ENCODE peak calls at places on chromosomes 4 and X, in four cellular contexts. B is H1, N is HepG2, D is GM12878. Z is an unnamed sample.

GRCh38 chr4:109848501-109848900 is 594 bp downstream of the LRIT3 start:
- DNase-seq in B (no peak), D (no peak), N (no peak), Z (no peak)

GRCh38 chr4:121936101-121936500 is 15.8 kb downstream of the TRPC3 start:
- DNase-seq in D (no peak), N (no peak), B (no peak), Z (no peak)

GRCh38 chr4:19936471-19936870 is 315.2 kb upstream of the SLIT2 start:
- DNase-seq in B (no peak), D (no peak), N (no peak), Z (no peak)

GRCh38 chr4:72397314-72397713 is 171.7 kb downstream of the ADAMTS3 start:
- DNase-seq in N (no peak), B (no peak), D (no peak), Z (no peak)

GRCh38 chr4:156992943-156993342 is 21.3 kb upstream of the PDGFC start:
- DNase-seq in B (no peak), N (no peak), D (no peak), Z (no peak)

GRCh38 chrX:129613596-129613995 is 41.2 kb downstream of the APLN start:
- DNase-seq in D (no peak), B (no peak), N (no peak), Z (no peak)

GRCh38 chr4:147985376-147985775 is 253.5 kb downstream of the ARHGAP10 start:
- DNase-seq in B (no peak), D (no peak), N (no peak), Z (no peak)

GRCh38 chr4:26839534-26839951 is 21.1 kb upstream of the STIM2 start:
- DNase-seq in D (no peak), N (no peak), B (no peak), Z (no peak)

GRCh38 chr4:170656506-170656905 is 566.8 kb upstream of the AADAT start:
- DNase-seq in N (no peak), D (no peak), B (no peak), Z (no peak)

GRCh38 chr4:83010522-83011318 is at the start of gene LIN54:
- DNase-seq in B (peak), D (no peak), N (peak), Z (no peak)

GRCh38 chr4:112170451-112170993 is 25.3 kb downstream of the FAM241A start:
- DNase-seq in B (no peak), N (peak), D (no peak), Z (no peak)

GRCh38 chr4:150600821-150601445 is 19.0 kb downstream of the MAB21L2 start:
- DNase-seq in N (no peak), B (no peak), D (no peak), Z (no peak)

GRCh38 chr4:100511906-100512305 is 5.9 kb downstream of the EMCN start:
- DNase-seq in N (no peak), B (no peak), D (no peak), Z (no peak)

GRCh38 chr4:100508691-100509090 is 9.1 kb downstream of the EMCN start:
- DNase-seq in B (no peak), N (no peak), D (no peak), Z (no peak)

GRCh38 chr4:100516225-100516624 is 1.6 kb downstream of the EMCN start:
- DNase-seq in D (no peak), B (no peak), N (no peak), Z (no peak)

GRCh38 chr4:100509386-100509785 is 8.4 kb downstream of the EMCN start:
- DNase-seq in N (no peak), B (no peak), D (no peak), Z (no peak)

DNA sequence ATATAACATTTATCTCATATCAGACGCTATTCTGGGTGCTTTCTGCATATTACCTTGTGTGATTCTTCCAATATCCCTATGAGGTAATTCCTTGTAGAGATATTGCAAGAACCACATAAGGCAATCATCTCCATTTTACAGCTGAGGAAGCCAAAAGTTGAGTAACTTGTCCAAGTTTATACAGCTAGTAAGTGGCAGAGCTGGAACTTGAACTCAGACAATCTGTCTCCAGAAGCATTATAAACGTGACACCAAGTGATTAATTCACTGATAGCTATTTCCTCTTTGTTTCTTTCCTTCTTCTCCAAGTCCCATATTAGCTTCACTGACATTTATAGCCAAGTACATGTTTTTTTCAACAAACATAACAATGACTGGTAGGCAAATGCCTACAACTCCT is 7.3 kb downstream of the EMCN start:
- DNase-seq in B (no peak), D (no peak), N (no peak), Z (no peak)
- TF ChIP-seq ZNF274 in B (no peak), D (no peak), N (no peak), Z (no peak)

GRCh38 chrX:69124108-69124507 is 41.1 kb downstream of the PJA1 start:
- DNase-seq in B (no peak), D (no peak), N (no peak), Z (no peak)
- TF ChIP-seq SUZ12 in B (no peak), D (no peak), N (no peak), Z (no peak)

GRCh38 chrX:153636716-153637115 is 10.3 kb upstream of the DUSP9 start:
- DNase-seq in N (no peak), D (no peak), B (no peak), Z (no peak)

GRCh38 chrX:153635388-153635787 is 11.6 kb upstream of the DUSP9 start:
- DNase-seq in D (no peak), N (no peak), B (no peak), Z (no peak)

GRCh38 chrX:153634832-153635231 is 12.2 kb upstream of the DUSP9 start:
- DNase-seq in B (no peak), D (no peak), N (no peak), Z (no peak)

GRCh38 chrX:153637121-153638040 is 9.6 kb upstream of the DUSP9 start:
- DNase-seq in D (no peak), B (no peak), N (peak), Z (no peak)

DNA sequence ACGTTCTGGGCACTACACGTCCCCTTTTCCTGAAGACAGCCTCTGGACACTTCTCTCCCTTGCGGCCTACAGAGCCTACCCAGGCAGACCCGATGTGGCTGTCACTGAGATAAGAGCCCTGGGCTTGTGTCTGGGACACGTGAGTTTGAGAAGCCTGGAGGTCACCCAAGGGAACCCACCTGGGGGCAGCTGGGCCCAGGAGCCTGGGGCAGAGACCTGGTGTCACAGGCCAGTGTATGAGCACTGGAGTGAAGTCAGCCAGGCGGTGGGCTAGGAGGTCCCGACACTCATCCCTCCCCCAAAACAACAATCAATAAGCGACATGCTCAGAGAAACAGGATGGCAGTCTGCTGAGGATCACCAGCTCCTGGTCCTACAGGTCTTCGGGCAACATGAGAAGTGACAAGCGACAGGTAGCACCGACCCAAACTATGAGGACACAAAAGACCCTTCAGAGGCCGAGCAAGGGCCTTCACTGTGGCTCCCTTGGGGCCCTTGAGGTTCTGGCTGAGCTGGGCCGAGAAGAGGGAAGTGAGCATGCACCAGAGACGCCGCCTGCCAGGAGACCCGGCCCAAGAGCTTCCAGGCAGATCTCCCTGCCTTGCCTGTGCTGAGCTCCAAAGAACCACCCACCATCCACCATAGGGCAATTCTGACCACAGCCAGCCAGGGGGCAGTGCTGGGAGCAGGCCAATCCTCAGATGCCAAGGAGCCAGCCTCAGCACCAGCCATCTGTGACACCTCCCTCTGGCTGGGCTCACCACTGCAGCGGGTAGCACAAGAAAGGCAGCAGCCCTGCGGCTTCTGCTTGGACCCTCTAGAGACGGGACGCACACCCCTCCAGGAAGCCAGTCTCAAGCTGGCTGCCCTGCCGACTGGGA is 11.0 kb upstream of the DUSP9 start:
- DNase-seq in N (peak), D (no peak), B (peak), Z (no peak)
- TF ChIP-seq ZNF274 in N (no peak), D (no peak), B (no peak), Z (no peak)

DNA sequence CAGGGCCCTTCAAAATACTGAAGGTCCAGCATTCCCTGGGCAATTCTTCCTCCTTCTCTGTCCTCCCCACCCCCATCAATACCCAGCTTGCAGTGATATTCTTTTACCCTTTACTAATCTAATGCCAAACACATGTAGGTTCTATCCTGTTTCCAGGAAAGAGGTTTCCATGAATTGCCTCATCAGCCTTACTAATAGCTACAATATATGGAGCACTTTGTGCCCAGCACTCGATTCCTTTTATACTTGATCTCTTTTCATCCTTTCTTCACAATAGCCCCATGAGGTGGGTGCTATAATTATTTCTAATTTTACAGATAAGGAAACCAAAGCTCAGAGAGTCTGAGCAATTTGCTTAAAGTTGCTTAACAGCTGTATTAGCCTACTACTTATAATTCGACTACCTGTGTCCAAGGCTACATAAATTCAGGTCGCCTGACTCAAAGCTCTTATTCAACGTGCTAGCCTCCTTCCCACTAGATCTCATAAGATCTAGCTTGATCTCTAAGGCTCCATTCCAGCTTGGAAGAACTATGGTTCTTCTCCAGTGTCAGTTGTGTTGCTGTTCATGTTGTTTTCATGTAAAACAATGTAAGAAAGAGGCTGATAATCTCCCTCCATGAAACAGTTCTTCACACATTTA is 229.6 kb upstream of the PGRMC2 start:
- DNase-seq in D (no peak), N (no peak), B (no peak), Z (no peak)
- TF ChIP-seq SUZ12 in D (no peak), N (no peak), B (no peak), Z (no peak)

GRCh38 chr4:3421470-3421869 is 20.3 kb upstream of the HGFAC start:
- DNase-seq in N (no peak), B (no peak), D (no peak), Z (no peak)

GRCh38 chr4:3422241-3422801 is 19.4 kb upstream of the HGFAC start:
- DNase-seq in B (no peak), D (no peak), N (no peak), Z (no peak)

GRCh38 chr4:3420956-3421355 is 20.8 kb upstream of the HGFAC start:
- DNase-seq in D (no peak), B (no peak), N (no peak), Z (no peak)

GRCh38 chr4:3419836-3420605 is 21.7 kb upstream of the HGFAC start:
- DNase-seq in N (no peak), B (no peak), D (no peak), Z (no peak)

GRCh38 chr4:3420606-3420955 is 21.2 kb upstream of the HGFAC start:
- DNase-seq in B (no peak), N (no peak), D (no peak), Z (no peak)
- TF ChIP-seq ZNF274 in B (no peak), N (no peak), D (no peak), Z (no peak)

GRCh38 chr4:55125087-55125721 is at the start of gene KDR:
- DNase-seq in D (no peak), B (peak), N (no peak), Z (peak)

GRCh38 chr4:55127053-55127452 is 1.7 kb upstream of the KDR start:
- DNase-seq in D (no peak), N (no peak), B (no peak), Z (no peak)

GRCh38 chr4:55125763-55126541 is 557 bp upstream of the KDR start:
- DNase-seq in D (no peak), B (peak), N (no peak), Z (no peak)

GRCh38 chr4:55124337-55125076 is 888 bp downstream of the KDR start:
- DNase-seq in N (no peak), D (no peak), B (peak), Z (no peak)

DNA sequence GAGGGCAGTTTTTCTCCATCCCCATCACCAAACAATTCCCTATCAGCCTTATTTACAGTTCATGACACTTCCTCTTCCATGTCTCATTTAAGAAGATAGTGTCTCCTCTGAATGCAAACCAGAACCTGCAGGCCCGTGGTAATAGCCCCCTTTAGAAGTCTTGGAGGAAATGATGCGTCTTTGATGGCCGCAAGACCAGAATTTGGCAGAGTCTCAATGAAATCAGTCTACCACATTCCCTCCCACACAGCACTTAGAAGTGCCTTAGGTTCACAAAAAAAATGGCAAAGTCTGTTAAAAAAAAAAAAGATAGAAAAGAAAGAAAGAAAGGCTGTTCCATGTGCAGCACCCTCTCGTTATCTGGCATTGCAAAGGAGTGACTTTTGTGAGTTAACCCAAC is 2.1 kb upstream of the KDR start:
- DNase-seq in N (no peak), B (no peak), D (no peak), Z (no peak)
- TF ChIP-seq SUZ12 in N (no peak), B (no peak), D (no peak), Z (no peak)